ENCODE peak calls at places on chromosomes 11 and 22, in ten cellular contexts. K, V, H, C, T, L, B, S, G and R are unnamed samples. For H3K27me3, the result is how much of the 10 kb centered on the place peaks cover.

GRCh38 chr22:36770116-36770945 is 5.6 kb downstream of the IFT27 start:
- DNase-seq in T (peak), L (no peak), G (peak), V (no peak), K (no peak), C (no peak), B (peak), H (no peak), S (no peak), R (peak)

GRCh38 chr22:27100789-27101188 is 443.4 kb downstream of the MIAT start:
- DNase-seq in T (no peak), K (no peak), V (no peak), C (no peak), L (no peak), B (peak), S (no peak), H (no peak), G (no peak), R (peak)

GRCh38 chr11:73468590-73469161 is 92.5 kb downstream of the RELT start:
- DNase-seq in S (no peak), G (no peak), T (no peak), C (no peak), H (no peak), B (no peak), V (no peak), K (no peak), L (no peak), R (no peak)

GRCh38 chr11:17418437-17418836 is 30.0 kb upstream of the KCNJ11 start:
- DNase-seq in C (no peak), T (no peak), S (no peak), G (no peak), H (no peak), B (no peak), K (no peak), V (no peak), L (no peak), R (no peak)

GRCh38 chr11:69563946-69564780 is 76.8 kb upstream of the CCND1 start:
- DNase-seq in H (no peak), B (peak), T (peak), C (no peak), S (no peak), K (no peak), G (peak), L (no peak), V (no peak), R (no peak)

GRCh38 chr11:109237636-109238035 is 184.4 kb upstream of the C11orf87 start:
- DNase-seq in T (no peak), B (no peak), K (no peak), V (no peak), L (no peak), S (no peak), H (no peak), C (no peak), G (no peak), R (no peak)

GRCh38 chr11:2510626-2511402 is 66.0 kb downstream of the KCNQ1 start:
- DNase-seq in K (no peak), T (no peak), G (peak), C (no peak), S (no peak), H (no peak), B (peak), L (peak), V (no peak), R (peak)

GRCh38 chr11:36241512-36241911 is 47.7 kb downstream of the COMMD9 start:
- DNase-seq in C (no peak), V (no peak), H (no peak), K (no peak), G (no peak), B (no peak), T (no peak), S (no peak), L (no peak), R (no peak)

GRCh38 chr22:20396639-20397038 is 2.7 kb downstream of the ZNF74 start:
- DNase-seq in K (no peak), V (no peak), H (no peak), S (no peak), B (no peak), L (no peak), C (no peak), G (no peak), T (no peak), R (no peak)

GRCh38 chr11:130964393-130964792 is 48.1 kb upstream of the SNX19 start:
- DNase-seq in S (no peak), B (no peak), L (no peak), G (no peak), H (no peak), K (no peak), V (no peak), T (no peak), C (no peak), R (no peak)

GRCh38 chr22:46582281-46582811 is 37.8 kb upstream of the GRAMD4 start:
- DNase-seq in G (peak), B (no peak), T (no peak), K (no peak), S (no peak), L (peak), C (no peak), H (no peak), V (no peak), R (no peak)

GRCh38 chr11:88454881-88455280 is 117.3 kb upstream of the CTSC start:
- DNase-seq in B (no peak), V (no peak), H (peak), L (no peak), K (peak), G (no peak), S (no peak), T (no peak), C (no peak), R (no peak)

GRCh38 chr11:101866619-101867491 is 48.0 kb upstream of the CEP126 start:
- DNase-seq in C (no peak), L (no peak), H (peak), K (no peak), G (no peak), T (no peak), S (no peak), V (no peak), B (no peak), R (no peak)

GRCh38 chr11:10779086-10779485 is 28.0 kb downstream of the CTR9 start:
- DNase-seq in L (no peak), B (no peak), T (no peak), V (no peak), G (no peak), C (no peak), K (no peak), S (no peak), H (no peak), R (no peak)

GRCh38 chr11:46385169-46386004 is 3.9 kb downstream of the MDK start:
- DNase-seq in K (no peak), H (no peak), S (no peak), V (no peak), B (no peak), T (no peak), L (no peak), G (no peak), C (no peak), R (no peak)

GRCh38 chr22:46040471-46041465 is 63.8 kb upstream of the WNT7B start:
- DNase-seq in G (peak), V (no peak), T (peak), L (peak), C (no peak), K (no peak), S (peak), B (peak), H (no peak), R (peak)

GRCh38 chr11:11416502-11416901 is 63.5 kb upstream of the CSNK2A3 start:
- DNase-seq in V (no peak), S (no peak), L (no peak), G (no peak), C (peak), H (peak), B (no peak), T (no peak), K (no peak), R (no peak)

DNA sequence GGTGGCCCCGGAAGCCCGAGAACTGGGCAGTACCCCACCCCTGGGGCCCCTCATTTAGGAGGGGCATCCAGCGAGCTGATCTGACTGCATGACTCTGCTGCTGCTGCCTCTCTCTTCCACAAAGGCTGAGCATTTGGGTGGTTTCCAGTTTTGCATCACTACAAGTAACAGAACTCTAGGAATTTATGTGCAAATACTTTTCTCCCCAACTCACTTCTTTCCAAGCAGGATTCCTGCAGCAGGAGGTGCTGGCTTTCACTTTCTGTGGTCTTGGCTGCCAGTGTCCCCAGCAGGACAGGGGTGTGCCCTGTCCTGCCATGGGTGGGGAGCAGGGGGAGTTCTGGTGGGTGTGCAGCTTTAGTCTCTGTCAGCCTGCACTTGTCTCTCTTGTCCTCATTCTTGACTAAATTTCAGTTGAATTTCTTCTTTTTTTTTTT is 21.2 kb downstream of the UPB1 start:
- DNase-seq in T (no peak), S (no peak), K (peak), L (no peak), B (no peak), C (no peak), G (no peak), V (no peak), H (peak), R (peak)
- H3K4me3 ChIP-seq in T (no peak), S (no peak), K (peak), L (no peak), B (peak), C (no peak), G (peak), V (no peak), H (no peak), R (no peak)

GRCh38 chr11:76669901-76670474 is 559 bp downstream of the LRRC32 start:
- DNase-seq in L (peak), G (peak), C (no peak), H (no peak), B (peak), T (no peak), K (peak), S (peak), V (no peak), R (no peak)
- H3K27me3 ChIP-seq in L (under half), G (under half), C (under half), H (under half), B (under half), T (under half), K (under half), S (under half), V (under half), R (under half)

DNA sequence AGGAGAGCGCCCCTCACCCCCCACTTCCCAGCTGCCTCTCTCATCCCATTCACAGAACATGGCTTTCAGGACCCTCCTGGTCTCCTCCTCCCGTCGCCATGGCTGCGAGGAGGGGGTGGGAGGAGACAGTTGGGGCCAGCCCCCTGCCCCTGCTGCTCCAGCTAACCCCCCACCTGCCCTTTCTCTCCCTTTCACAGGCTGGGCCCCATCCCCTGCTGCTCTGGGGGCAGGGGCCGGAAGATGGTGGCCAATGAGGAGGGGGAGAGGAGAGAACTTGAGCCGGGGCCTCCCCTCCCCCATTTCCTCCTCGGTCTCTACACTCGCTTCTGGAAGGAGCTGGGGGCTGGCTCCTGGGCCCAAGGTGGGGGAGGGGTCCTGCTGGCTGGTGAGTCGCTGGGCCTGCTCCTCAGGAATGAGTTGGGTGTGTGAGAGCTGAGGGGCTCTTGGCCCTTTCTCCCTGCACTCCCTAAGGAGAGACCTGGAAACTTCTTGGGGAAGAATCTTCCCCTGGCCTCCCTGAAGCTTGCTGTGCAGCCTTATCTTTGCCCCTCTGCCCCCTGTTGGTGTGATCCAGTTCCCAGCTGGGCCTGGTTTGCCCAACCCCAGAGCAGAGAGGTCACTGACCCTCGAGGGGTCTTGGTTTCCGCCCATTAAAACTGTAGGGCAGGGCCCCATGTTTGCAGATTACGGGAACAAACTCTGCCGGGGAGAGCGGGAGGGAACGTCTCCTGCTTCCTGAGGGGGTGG is 10.2 kb downstream of the YPEL4 start:
- DNase-seq in V (no peak), B (no peak), C (peak), G (no peak), S (no peak), K (no peak), L (no peak), T (no peak), H (peak), R (peak)
- H3K4me3 ChIP-seq in V (no peak), B (peak), C (no peak), G (peak), S (peak), K (peak), L (peak), T (peak), H (peak), R (peak)

GRCh38 chr11:121328967-121329653 is 36.5 kb downstream of the SC5D start:
- DNase-seq in H (no peak), G (no peak), C (peak), B (no peak), T (no peak), K (no peak), S (no peak), L (no peak), V (peak), R (no peak)

GRCh38 chr11:121334973-121335711 is 42.6 kb downstream of the SC5D start:
- DNase-seq in L (no peak), G (no peak), C (no peak), T (no peak), H (no peak), V (no peak), B (no peak), S (peak), K (no peak), R (no peak)

GRCh38 chr11:121329786-121330395 is 37.3 kb downstream of the SC5D start:
- DNase-seq in K (no peak), T (no peak), C (no peak), V (no peak), B (no peak), G (no peak), L (no peak), H (no peak), S (no peak), R (no peak)

GRCh38 chr11:121328213-121328966 is 35.8 kb downstream of the SC5D start:
- DNase-seq in T (no peak), K (no peak), V (peak), L (no peak), S (no peak), H (no peak), B (no peak), C (peak), G (no peak), R (no peak)

DNA sequence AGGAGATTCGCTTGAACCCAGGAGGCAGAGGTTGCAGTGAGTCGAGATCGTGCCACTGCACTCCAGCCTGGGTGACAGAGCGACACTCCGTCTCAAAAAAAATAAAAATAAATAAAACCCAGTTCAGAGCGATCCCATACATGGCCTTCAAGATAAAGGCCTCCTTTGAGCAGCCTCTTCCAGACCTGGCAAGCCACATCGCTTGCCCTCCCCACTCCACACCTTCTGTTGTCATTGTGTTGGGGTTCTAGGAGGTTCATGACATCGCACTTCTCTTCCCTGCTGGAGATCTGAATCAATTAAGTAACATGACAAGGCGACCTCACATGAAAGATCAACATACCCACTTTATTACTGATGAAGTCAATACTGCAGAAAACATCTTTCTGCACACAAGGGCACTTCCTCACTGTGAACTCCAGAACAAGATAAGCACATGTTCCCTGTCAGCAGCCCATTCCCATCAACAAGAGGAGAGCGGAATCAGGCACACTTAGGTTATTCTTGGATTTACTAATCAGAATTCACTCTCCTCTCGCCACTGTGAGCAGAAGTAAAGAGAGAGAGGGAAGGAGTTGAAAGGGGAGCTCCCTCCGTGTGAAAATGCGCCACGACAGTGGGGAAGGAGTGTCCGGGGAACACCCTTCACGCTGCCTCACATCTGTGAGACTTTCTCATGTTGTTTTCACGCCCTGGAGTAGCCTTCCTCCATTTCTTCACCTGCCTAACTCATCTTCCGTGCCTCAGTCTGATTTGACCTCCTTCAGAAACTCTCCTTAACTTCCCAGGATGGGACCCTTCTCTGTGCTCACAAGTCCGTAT is 38.3 kb downstream of the SC5D start:
- DNase-seq in H (no peak), C (no peak), B (no peak), S (no peak), G (no peak), L (no peak), V (no peak), T (no peak), K (no peak), R (no peak)
- H3K27me3 ChIP-seq in H (under half), C (under half), B (under half), S (under half), G (under half), L (under half), V (under half), T (under half), K (under half), R (under half)

GRCh38 chr11:94925422-94926270 is 47.7 kb downstream of the CWC15 start:
- DNase-seq in L (no peak), H (no peak), T (no peak), S (no peak), V (peak), C (no peak), K (no peak), G (no peak), B (no peak), R (no peak)

GRCh38 chr11:94926271-94926625 is 47.1 kb downstream of the CWC15 start:
- DNase-seq in B (no peak), T (no peak), H (no peak), K (no peak), V (no peak), S (no peak), C (no peak), G (no peak), L (no peak), R (no peak)

GRCh38 chr11:94926698-94927237 is 46.6 kb downstream of the CWC15 start:
- DNase-seq in L (peak), T (peak), C (no peak), V (no peak), G (peak), S (peak), H (peak), B (peak), K (peak), R (no peak)

GRCh38 chr11:94922675-94923347 is 50.5 kb downstream of the CWC15 start:
- DNase-seq in T (no peak), S (no peak), K (no peak), B (no peak), C (no peak), H (no peak), L (no peak), V (no peak), G (no peak), R (no peak)

DNA sequence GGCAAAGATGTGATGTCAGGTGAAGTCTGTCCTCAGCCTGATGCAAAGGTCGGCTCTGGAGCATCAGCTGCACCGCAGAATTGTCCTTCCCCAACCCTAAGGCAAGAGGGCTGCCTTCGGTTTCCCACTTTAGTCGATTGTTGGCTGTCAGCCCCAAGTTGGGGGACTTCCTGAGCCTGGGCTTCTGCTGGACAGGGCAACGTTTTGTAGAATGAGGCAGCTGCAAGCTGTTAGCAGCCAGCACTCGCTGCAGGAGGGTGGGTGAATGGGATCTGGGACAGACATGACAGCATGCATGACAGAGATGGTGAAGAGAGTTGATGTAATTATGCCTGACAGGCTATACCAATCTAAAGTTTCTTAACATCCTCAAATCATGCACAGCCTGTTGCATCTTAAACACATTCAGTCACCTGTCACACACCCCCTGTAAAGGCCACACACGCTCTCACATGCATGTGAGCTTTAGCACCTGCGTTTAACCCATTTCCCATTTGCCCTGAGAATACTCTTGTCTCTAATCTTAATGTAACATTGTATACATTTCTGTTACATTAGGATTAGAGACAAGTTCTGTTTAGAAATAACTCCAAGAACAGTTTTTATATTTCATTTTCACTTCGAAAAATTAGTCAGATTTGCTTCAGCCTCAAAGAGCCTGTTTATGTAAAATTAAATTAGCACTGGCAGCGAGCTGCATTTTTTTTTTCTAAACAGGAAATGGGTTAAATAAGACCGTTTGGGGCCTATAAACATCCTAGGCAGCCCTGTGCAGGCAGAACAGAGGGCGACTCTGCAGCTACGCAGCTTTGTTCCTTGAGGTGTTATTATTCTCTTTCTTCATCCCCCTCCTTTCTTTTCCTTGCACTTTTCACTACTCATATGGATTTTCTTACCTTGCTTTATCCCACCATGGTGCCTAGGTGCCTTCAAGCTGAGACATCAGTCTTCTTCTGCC is 49.0 kb downstream of the CWC15 start:
- DNase-seq in V (peak), B (no peak), S (no peak), C (peak), T (no peak), G (no peak), L (no peak), K (no peak), H (no peak), R (no peak)
- H3K4me3 ChIP-seq in V (peak), B (no peak), S (no peak), C (no peak), T (no peak), G (no peak), L (no peak), K (no peak), H (no peak), R (no peak)

GRCh38 chr11:32437406-32438345 is 2.3 kb upstream of the WT1 start:
- DNase-seq in S (peak), T (no peak), V (no peak), B (no peak), H (no peak), C (no peak), K (no peak), L (no peak), G (no peak), R (peak)
- H3K27me3 ChIP-seq in S (under half), T (half or more), V (under half), B (half or more), H (under half), C (under half), K (half or more), L (under half), G (half or more), R (half or more)

GRCh38 chr11:117814204-117814765 is 10.3 kb downstream of the FXYD2 start:
- DNase-seq in G (no peak), V (no peak), B (no peak), L (no peak), H (no peak), C (no peak), T (no peak), K (no peak), S (no peak), R (no peak)

GRCh38 chr11:117816846-117817212 is 7.7 kb downstream of the FXYD2 start:
- DNase-seq in K (no peak), B (no peak), S (no peak), L (no peak), C (peak), H (no peak), T (no peak), G (no peak), V (no peak), R (peak)

GRCh38 chr11:117814766-117815261 is 9.7 kb downstream of the FXYD2 start:
- DNase-seq in T (no peak), C (peak), B (no peak), V (peak), G (peak), H (no peak), L (peak), K (no peak), S (no peak), R (peak)

GRCh38 chr11:117816151-117816741 is 8.3 kb downstream of the FXYD2 start:
- DNase-seq in L (no peak), K (peak), T (no peak), B (no peak), G (no peak), C (no peak), S (no peak), V (no peak), H (peak), R (peak)

GRCh38 chr11:117815262-117815803 is 9.2 kb downstream of the FXYD2 start:
- DNase-seq in H (no peak), B (no peak), L (no peak), T (no peak), G (no peak), V (peak), K (no peak), S (no peak), C (peak), R (no peak)
- H3K4me3 ChIP-seq in H (no peak), B (no peak), L (no peak), T (no peak), G (no peak), V (peak), K (no peak), S (no peak), C (no peak), R (no peak)